ENCODE peak calls at places on chromosomes 11 and 22, in four cellular contexts. One of them, this sample, is unnamed.

GRCh38 chr11:94740083-94740974 is 27.8 kb upstream of the AMOTL1 start:
- DNase-seq in Kasumi-1: no peak
- DNase-seq in foreskin melanocyte: no peak
- DNase-seq in RPMI7951: peak; percentile 50
- DNase-seq in this sample: no peak

GRCh38 chr22:38755155-38755910 is 465 bp downstream of the SUN2 start:
- DNase-seq in Kasumi-1: no peak
- DNase-seq in foreskin melanocyte: peak; percentile 42
- DNase-seq in RPMI7951: peak; percentile 86
- DNase-seq in this sample: peak; percentile 51

GRCh38 chr11:1028291-1028540 is 8.3 kb downstream of the MUC6 start:
- DNase-seq in Kasumi-1: no peak
- DNase-seq in foreskin melanocyte: no peak
- DNase-seq in RPMI7951: no peak
- DNase-seq in this sample: no peak

GRCh38 chr22:45318168-45318557 is 8.4 kb downstream of the FAM118A start:
- DNase-seq in Kasumi-1: no peak
- DNase-seq in foreskin melanocyte: peak; percentile 45
- DNase-seq in RPMI7951: peak; percentile 21
- DNase-seq in this sample: peak; percentile 74

GRCh38 chr11:100404907-100405306 is 282.2 kb upstream of the ARHGAP42 start:
- DNase-seq in Kasumi-1: no peak
- DNase-seq in foreskin melanocyte: no peak
- DNase-seq in RPMI7951: no peak
- DNase-seq in this sample: no peak

GRCh38 chr11:281486-282161 is 3.4 kb downstream of the NLRP6 start:
- DNase-seq in Kasumi-1: no peak
- DNase-seq in foreskin melanocyte: no peak
- DNase-seq in RPMI7951: no peak
- DNase-seq in this sample: no peak

GRCh38 chr11:134207538-134208239 is 16.1 kb downstream of the NCAPD3 start:
- DNase-seq in Kasumi-1: peak; percentile 9
- DNase-seq in foreskin melanocyte: no peak
- DNase-seq in RPMI7951: peak; percentile 19
- DNase-seq in this sample: peak; percentile 70

GRCh38 chr11:73749118-73749517 is 11.8 kb downstream of the RAB6A start:
- DNase-seq in Kasumi-1: no peak
- DNase-seq in foreskin melanocyte: no peak
- DNase-seq in RPMI7951: no peak
- DNase-seq in this sample: no peak

GRCh38 chr11:68302256-68303054 is 9.9 kb upstream of the LRP5 start:
- DNase-seq in Kasumi-1: no peak
- DNase-seq in foreskin melanocyte: no peak
- DNase-seq in RPMI7951: peak; percentile 62
- DNase-seq in this sample: peak; percentile 33

GRCh38 chr11:31772412-31772811 is 38.7 kb downstream of the PAX6 start:
- DNase-seq in Kasumi-1: no peak
- DNase-seq in foreskin melanocyte: no peak
- DNase-seq in RPMI7951: no peak
- DNase-seq in this sample: no peak

GRCh38 chr11:68092411-68092810 is 28.8 kb downstream of the CHKA start:
- DNase-seq in Kasumi-1: no peak
- DNase-seq in foreskin melanocyte: no peak
- DNase-seq in RPMI7951: no peak
- DNase-seq in this sample: no peak

This sample was measured in DND-41.